ENCODE peak calls at places on chromosome X, in four cellular contexts. L, P, N and G are unnamed samples.

GRCh38 chrX:14398725-14399124 is 130.6 kb upstream of the GLRA2 start:
- DNase-seq in L (no peak), N (no peak), P (no peak), G (no peak)

GRCh38 chrX:11532291-11533075 is 133.2 kb downstream of the ARHGAP6 start:
- DNase-seq in P (no peak), L (no peak), N (no peak), G (no peak)

GRCh38 chrX:19625612-19626011 is 110.3 kb upstream of the MAP3K15 start:
- DNase-seq in P (no peak), N (no peak), L (no peak), G (no peak)

GRCh38 chrX:123184858-123185251 is 777 bp downstream of the GRIA3 start:
- DNase-seq in L (no peak), N (no peak), P (peak), G (no peak)

GRCh38 chrX:108186811-108187210 is 95.2 kb downstream of the ATG4A start:
- DNase-seq in L (no peak), N (no peak), P (no peak), G (no peak)

GRCh38 chrX:115324194-115324593 is 34.7 kb downstream of the LUZP4 start:
- DNase-seq in L (no peak), N (no peak), P (no peak), G (no peak)

GRCh38 chrX:101411984-101412383 is 4.0 kb downstream of the HNRNPH2 start:
- DNase-seq in P (no peak), L (no peak), N (no peak), G (no peak)

GRCh38 chrX:41338422-41338821 is 4.5 kb downstream of the DDX3X start:
- DNase-seq in P (no peak), L (no peak), N (no peak), G (no peak)

GRCh38 chrX:147602297-147602696 is 309.4 kb upstream of the FMR1 start:
- DNase-seq in P (no peak), N (no peak), L (no peak), G (no peak)

GRCh38 chrX:30493348-30493747 is 84.2 kb downstream of the TASL start:
- DNase-seq in N (no peak), L (no peak), P (no peak), G (no peak)

GRCh38 chrX:11143931-11144678 is 33.0 kb downstream of the HCCS start:
- DNase-seq in N (peak), L (peak), P (peak), G (peak)

GRCh38 chrX:69022430-69022829 is 142.8 kb downstream of the PJA1 start:
- DNase-seq in N (no peak), L (no peak), P (no peak), G (no peak)

GRCh38 chrX:132631579-132632232 is 142.9 kb upstream of the MBNL3 start:
- DNase-seq in N (no peak), L (no peak), P (no peak), G (no peak)

GRCh38 chrX:1493317-1493856 is 40.7 kb upstream of the ASMTL start:
- DNase-seq in L (no peak), N (no peak), P (no peak), G (no peak)

GRCh38 chrX:78123190-78123589 is 16.3 kb downstream of the TAF9B start:
- DNase-seq in P (no peak), L (no peak), N (no peak), G (no peak)

GRCh38 chrX:72052415-72053090 is 79.2 kb downstream of the RTL5 start:
- DNase-seq in N (no peak), L (no peak), P (no peak), G (no peak)

GRCh38 chrX:111568356-111568755 is 56.9 kb downstream of the SERTM2 start:
- DNase-seq in L (no peak), N (no peak), P (no peak), G (no peak)

GRCh38 chrX:18895157-18895952 is 88.6 kb downstream of the PHKA2 start:
- DNase-seq in P (no peak), L (no peak), N (no peak), G (no peak)

GRCh38 chrX:41923925-41924693 is 755 bp upstream of the CASK start:
- DNase-seq in L (no peak), P (no peak), N (no peak), G (no peak)

GRCh38 chrX:143571521-143571920 is 54.2 kb upstream of the SPANXN3 start:
- DNase-seq in L (no peak), N (no peak), P (no peak), G (no peak)

GRCh38 chrX:55593756-55594257 is 29.4 kb upstream of the FOXR2 start:
- DNase-seq in N (no peak), L (no peak), P (no peak), G (no peak)

GRCh38 chrX:103828529-103828928 is 3.5 kb downstream of the RAB9B start:
- DNase-seq in P (no peak), L (no peak), N (no peak), G (no peak)

GRCh38 chrX:148806145-148806868 is 305.9 kb downstream of the AFF2 start:
- DNase-seq in P (peak), L (no peak), N (no peak), G (no peak)

GRCh38 chrX:15929231-15929630 is 74.6 kb upstream of the AP1S2 start:
- DNase-seq in P (no peak), L (no peak), N (no peak), G (no peak)

GRCh38 chrX:118254611-118255010 is 91.3 kb upstream of the WDR44 start:
- DNase-seq in N (peak), L (peak), P (peak), G (peak)

GRCh38 chrX:130120321-130120731 is 10.0 kb upstream of the ELF4 start:
- DNase-seq in P (no peak), L (no peak), N (no peak), G (no peak)

GRCh38 chrX:68443155-68443868 is 10.0 kb upstream of the OPHN1 start:
- DNase-seq in P (no peak), L (no peak), N (no peak), G (no peak)